ENCODE peak calls at places on chromosomes 2 and 18, in six cellular contexts. I is stomach, T is NB4, O is fibroblast of lung, V is AG10803, Y is WERI-Rb-1. M is an unnamed sample.

GRCh38 chr2:86468162-86469033 is 27.2 kb downstream of the KDM3A start:
- DNase-seq in I (no peak), T (no peak), O (no peak), V (no peak), Y (no peak), M (no peak)

GRCh38 chr2:219520079-219520478 is 5.8 kb downstream of the ASIC4 start:
- DNase-seq in I (no peak), T (no peak), O (no peak), V (no peak), Y (peak; percentile 80), M (no peak)

GRCh38 chr2:11867926-11868325 is 121.5 kb downstream of the LPIN1 start:
- DNase-seq in I (no peak), T (no peak), O (no peak), V (no peak), Y (no peak), M (no peak)

GRCh38 chr2:3168230-3168891 is 209.3 kb downstream of the EIPR1 start:
- DNase-seq in I (no peak), T (peak; percentile 17), O (peak; percentile 65), V (peak; percentile 68), Y (no peak), M (peak; percentile 85)

GRCh38 chr18:36934884-36935283 is 106.0 kb downstream of the KIAA1328 start:
- DNase-seq in I (no peak), T (no peak), O (peak; percentile 90), V (peak; percentile 70), Y (no peak), M (peak; percentile 47)

GRCh38 chr2:165113414-165113813 is 90.4 kb downstream of the SCN3A start:
- DNase-seq in I (no peak), T (no peak), O (peak; percentile 34), V (peak; percentile 15), Y (no peak), M (peak; percentile 0)

GRCh38 chr2:146541896-146542295 is 1302.9 kb upstream of the ACVR2A start:
- DNase-seq in I (no peak), T (no peak), O (no peak), V (no peak), Y (no peak), M (no peak)

GRCh38 chr18:77054288-77054605 is 78.3 kb downstream of the MBP start:
- DNase-seq in I (no peak), T (peak; percentile 86), O (no peak), V (no peak), Y (peak; percentile 19), M (no peak)

GRCh38 chr2:205706769-205707375 is 24.6 kb downstream of the NRP2 start:
- DNase-seq in I (no peak), T (peak; percentile 80), O (peak; percentile 82), V (peak; percentile 86), Y (no peak), M (peak; percentile 81)

GRCh38 chr2:222842517-222843174 is 18.2 kb upstream of the ACSL3 start:
- DNase-seq in I (no peak), T (peak; percentile 60), O (peak; percentile 57), V (no peak), Y (no peak), M (peak; percentile 52)

GRCh38 chr2:144519934-144520717 is at the start of gene ZEB2:
- DNase-seq in I (no peak), T (peak; percentile 93), O (peak; percentile 99), V (peak; percentile 90), Y (peak; percentile 68), M (peak; percentile 93)

GRCh38 chr2:6186332-6187100 is 494.3 kb downstream of the SOX11 start:
- DNase-seq in I (peak; percentile 38), T (no peak), O (peak; percentile 92), V (peak; percentile 81), Y (no peak), M (no peak)

GRCh38 chr18:58438161-58438983 is 190.5 kb downstream of the ALPK2 start:
- DNase-seq in I (no peak), T (no peak), O (peak; percentile 61), V (peak; percentile 21), Y (no peak), M (no peak)

GRCh38 chr18:77132369-77133050 is at the start of gene MBP:
- DNase-seq in I (peak; percentile 93), T (peak; percentile 71), O (no peak), V (no peak), Y (no peak), M (peak; percentile 35)

GRCh38 chr2:32008811-32009478 is 1.9 kb downstream of the MEMO1 start:
- DNase-seq in I (no peak), T (peak; percentile 37), O (peak; percentile 21), V (peak; percentile 17), Y (no peak), M (peak; percentile 12)

GRCh38 chr2:417662-418061 is 129.8 kb upstream of the ALKAL2 start:
- DNase-seq in I (no peak), T (no peak), O (no peak), V (no peak), Y (no peak), M (no peak)

GRCh38 chr18:79779700-79780190 is 18.0 kb upstream of the KCNG2 start:
- DNase-seq in I (no peak), T (no peak), O (no peak), V (no peak), Y (no peak), M (no peak)

GRCh38 chr2:190528521-190529001 is 6.0 kb downstream of the NEMP2 start:
- DNase-seq in I (no peak), T (peak; percentile 66), O (peak; percentile 87), V (peak; percentile 79), Y (no peak), M (peak; percentile 64)

GRCh38 chr2:104848526-104848925 is 5.4 kb upstream of the POU3F3 start:
- DNase-seq in I (no peak), T (no peak), O (no peak), V (no peak), Y (no peak), M (no peak)
- H3K4me3 ChIP-seq in I (no peak overlapping the region), T (no peak overlapping the region), O (no peak overlapping the region), V (no peak overlapping the region), Y (no peak overlapping the region), M (no peak overlapping the region)

GRCh38 chr2:121099329-121100318 is 185.4 kb downstream of the TFCP2L1 start:
- DNase-seq in I (peak; percentile 47), T (no peak), O (no peak), V (no peak), Y (peak; percentile 54), M (peak; percentile 43)
- TF ChIP-seq CTCF in I (no peak), T (peak; percentile 52), O (peak; percentile 24), V (peak; percentile 48), Y (peak; percentile 65), M (peak; percentile 25)

GRCh38 chr18:49020621-49021021 is 69.9 kb upstream of the SMAD7 start:
- DNase-seq in I (peak; percentile 23), T (no peak), O (no peak), V (no peak), Y (peak; percentile 5), M (no peak)
- H3K4me3 ChIP-seq in I (no peak overlapping the region), T (no peak overlapping the region), O (no peak overlapping the region), V (no peak overlapping the region), Y (no peak overlapping the region), M (no peak overlapping the region)

GRCh38 chr18:63783394-63783793 is 8.2 kb downstream of the SERPINB7 start:
- DNase-seq in I (no peak), T (peak; percentile 25), O (no peak), V (no peak), Y (peak; percentile 21), M (no peak)
- TF ChIP-seq CTCF in I (no peak), T (no peak), O (no peak), V (no peak), Y (peak; percentile 35), M (no peak)

GRCh38 chr2:127040169-127040568 is 66.8 kb downstream of the BIN1 start:
- DNase-seq in I (no peak), T (peak; percentile 65), O (no peak), V (no peak), Y (no peak), M (no peak)
- H3K4me3 ChIP-seq in I (no peak overlapping the region), T (no peak overlapping the region), O (no peak overlapping the region), V (no peak overlapping the region), Y (no peak overlapping the region), M (no peak overlapping the region)

DNA sequence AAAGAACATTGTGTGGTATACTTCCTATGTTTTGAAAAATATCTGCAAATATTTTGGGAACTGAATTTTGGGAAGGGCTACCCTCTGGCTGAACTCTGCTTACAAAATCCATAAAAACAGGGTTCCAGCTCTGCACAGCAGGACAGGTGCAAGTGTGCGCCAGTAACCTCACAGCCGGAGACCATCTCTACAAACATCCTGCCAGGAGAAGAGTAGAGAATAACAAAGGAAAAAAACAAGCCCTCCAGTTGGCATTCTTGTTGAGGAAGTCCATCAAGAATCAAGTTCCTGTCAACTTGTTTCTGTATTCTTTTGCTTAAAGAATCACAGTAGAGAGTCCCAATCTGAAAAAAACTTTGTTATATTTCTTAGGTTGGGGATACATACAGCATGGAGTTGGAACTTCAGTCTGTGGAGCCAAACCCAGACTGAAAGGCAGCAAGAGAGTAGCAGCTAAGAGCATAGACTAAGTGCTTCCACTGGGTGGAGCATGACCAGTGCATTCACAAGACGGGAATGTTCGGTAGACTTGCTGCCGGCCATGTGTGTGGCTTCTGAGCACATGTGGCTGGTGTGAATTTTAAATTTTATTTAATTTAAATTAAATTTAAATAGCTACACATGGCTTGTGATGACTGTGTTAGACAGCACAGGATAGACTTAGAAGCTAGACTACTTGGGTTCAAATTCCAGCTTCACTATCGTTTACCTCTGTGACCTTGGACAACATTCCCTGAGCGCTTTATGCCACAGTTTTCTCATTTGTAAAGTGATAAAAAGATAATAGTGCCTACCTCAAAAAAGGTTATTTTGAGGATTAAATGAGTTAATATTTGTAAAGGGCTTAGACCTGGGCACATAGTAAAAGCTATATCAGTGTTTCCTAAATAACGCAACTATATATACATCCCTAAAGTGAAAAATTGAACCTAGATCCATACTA is 41.9 kb downstream of the SPTBN1 start:
- DNase-seq in I (no peak), T (peak; percentile 40), O (peak; percentile 57), V (peak; percentile 63), Y (peak; percentile 31), M (peak; percentile 63)
- TF ChIP-seq CTCF in I (no peak), T (peak; percentile 44), O (peak; percentile 42), V (peak; percentile 55), Y (peak; percentile 59), M (peak; percentile 22)

DNA sequence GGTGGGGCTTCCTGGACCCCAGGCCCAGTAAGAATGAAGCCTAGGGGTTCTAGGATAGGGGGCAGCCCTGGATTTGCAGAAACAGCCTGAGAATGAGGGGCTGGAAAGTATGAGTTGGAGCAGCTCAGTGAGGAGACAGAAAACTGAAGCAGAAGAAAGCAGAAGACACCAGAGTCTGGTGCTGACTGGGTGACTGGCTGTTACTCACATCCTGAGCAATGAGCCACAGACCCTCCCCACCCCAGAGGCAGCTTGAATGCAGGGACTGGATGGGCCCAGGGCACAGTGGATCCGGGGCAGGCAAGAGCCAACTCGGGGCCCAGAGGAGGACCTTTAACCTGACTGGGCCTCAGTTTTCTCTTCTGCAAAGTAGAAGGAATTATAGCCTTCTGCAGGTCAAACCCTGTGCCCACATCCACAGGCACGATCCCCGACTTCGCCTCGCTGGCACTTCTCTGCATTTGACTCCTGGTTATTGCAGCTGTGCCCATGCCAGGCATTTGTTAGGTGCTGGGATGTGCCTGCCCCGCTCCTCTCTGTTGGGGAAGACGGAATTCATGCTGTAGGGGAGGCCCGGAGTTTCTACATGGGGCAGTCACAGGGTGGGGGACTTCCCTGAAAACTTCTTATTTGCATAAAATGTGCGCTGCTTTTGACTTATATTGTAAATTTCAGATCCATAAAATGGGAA is 8.5 kb downstream of the STEAP3 start:
- DNase-seq in I (no peak), T (peak; percentile 61), O (peak; percentile 24), V (peak; percentile 31), Y (no peak), M (peak; percentile 72)
- H3K4me3 ChIP-seq in I (no peak overlapping the region), T (no peak overlapping the region), O (no peak overlapping the region), V (no peak overlapping the region), Y (no peak overlapping the region), M (no peak overlapping the region)

M was measured in foreskin fibroblast.